ENCODE peak calls at places on chromosomes 2 and 18, in nine cellular contexts. One of them, this sample, is unnamed.
A peak's percentile ranks its signal among the peaks of the same experiment; 100 is the strongest.

GRCh38 chr18:10041180-10041579 is 127.4 kb downstream of the VAPA start:
- DNase-seq in mammary epithelial cell: no peak
- DNase-seq in endothelial cell of umbilical vein: peak; percentile 37
- DNase-seq in astrocyte: no peak
- DNase-seq in mesenchymal stem cell: peak; percentile 98
- DNase-seq in IMR-90: peak; percentile 57
- DNase-seq in colonic mucosa: peak; percentile 34
- DNase-seq in DND-41: no peak
- DNase-seq in H9: no peak
- DNase-seq in this sample: no peak

GRCh38 chr2:216134958-216135541 is 25.9 kb downstream of the XRCC5 start:
- DNase-seq in mesenchymal stem cell: no peak
- DNase-seq in colonic mucosa: no peak
- DNase-seq in endothelial cell of umbilical vein: no peak
- DNase-seq in H9: no peak
- DNase-seq in IMR-90: no peak
- DNase-seq in DND-41: no peak
- DNase-seq in mammary epithelial cell: no peak
- DNase-seq in astrocyte: no peak
- DNase-seq in this sample: no peak

GRCh38 chr2:61151434-61151833 is 10.6 kb upstream of the C2orf74 start:
- DNase-seq in mammary epithelial cell: peak; percentile 26
- DNase-seq in mesenchymal stem cell: peak; percentile 48
- DNase-seq in IMR-90: peak; percentile 32
- DNase-seq in DND-41: no peak
- DNase-seq in colonic mucosa: no peak
- DNase-seq in astrocyte: no peak
- DNase-seq in endothelial cell of umbilical vein: no peak
- DNase-seq in H9: no peak
- DNase-seq in this sample: no peak

GRCh38 chr2:19362652-19363473 is 4.4 kb upstream of the OSR1 start:
- DNase-seq in H9: peak; percentile 70
- DNase-seq in colonic mucosa: peak; percentile 88
- DNase-seq in IMR-90: peak; percentile 86
- DNase-seq in mesenchymal stem cell: peak; percentile 79
- DNase-seq in astrocyte: peak; percentile 55
- DNase-seq in endothelial cell of umbilical vein: peak; percentile 67
- DNase-seq in DND-41: peak; percentile 77
- DNase-seq in mammary epithelial cell: peak; percentile 83
- DNase-seq in this sample: peak; percentile 73

GRCh38 chr2:240959941-240960308 is 38.5 kb upstream of the SNED1 start:
- DNase-seq in colonic mucosa: no peak
- DNase-seq in IMR-90: no peak
- DNase-seq in endothelial cell of umbilical vein: no peak
- DNase-seq in astrocyte: no peak
- DNase-seq in mammary epithelial cell: no peak
- DNase-seq in DND-41: peak; percentile 0
- DNase-seq in H9: peak; percentile 24
- DNase-seq in mesenchymal stem cell: no peak
- DNase-seq in this sample: no peak

GRCh38 chr2:70746076-70746475 is 21.9 kb downstream of the ADD2 start:
- DNase-seq in mammary epithelial cell: no peak
- DNase-seq in mesenchymal stem cell: no peak
- DNase-seq in DND-41: no peak
- DNase-seq in H9: no peak
- DNase-seq in endothelial cell of umbilical vein: no peak
- DNase-seq in colonic mucosa: no peak
- DNase-seq in astrocyte: peak; percentile 16
- DNase-seq in IMR-90: no peak
- DNase-seq in this sample: peak; percentile 49

GRCh38 chr18:49016648-49017539 is 66.1 kb upstream of the SMAD7 start:
- DNase-seq in colonic mucosa: peak; percentile 18
- DNase-seq in mesenchymal stem cell: peak; percentile 90
- DNase-seq in mammary epithelial cell: peak; percentile 80
- DNase-seq in endothelial cell of umbilical vein: peak; percentile 22
- DNase-seq in astrocyte: peak; percentile 90
- DNase-seq in H9: peak; percentile 76
- DNase-seq in IMR-90: peak; percentile 83
- DNase-seq in DND-41: no peak
- DNase-seq in this sample: peak; percentile 40

GRCh38 chr2:5368263-5368662 is 323.9 kb upstream of the SOX11 start:
- DNase-seq in endothelial cell of umbilical vein: no peak
- DNase-seq in mesenchymal stem cell: no peak
- DNase-seq in H9: no peak
- DNase-seq in colonic mucosa: no peak
- DNase-seq in astrocyte: no peak
- DNase-seq in IMR-90: no peak
- DNase-seq in mammary epithelial cell: no peak
- DNase-seq in DND-41: no peak
- DNase-seq in this sample: no peak

GRCh38 chr18:45755936-45756335 is 32.0 kb downstream of the SLC14A1 start:
- DNase-seq in mammary epithelial cell: peak; percentile 17
- DNase-seq in endothelial cell of umbilical vein: peak; percentile 99
- DNase-seq in astrocyte: peak; percentile 87
- DNase-seq in colonic mucosa: no peak
- DNase-seq in H9: no peak
- DNase-seq in DND-41: no peak
- DNase-seq in IMR-90: peak; percentile 79
- DNase-seq in mesenchymal stem cell: peak; percentile 24
- DNase-seq in this sample: no peak

GRCh38 chr2:72146357-72147302 is 1.0 kb downstream of the CYP26B1 start:
- DNase-seq in colonic mucosa: no peak
- DNase-seq in H9: peak; percentile 53
- DNase-seq in mesenchymal stem cell: no peak
- DNase-seq in IMR-90: no peak
- DNase-seq in mammary epithelial cell: no peak
- DNase-seq in astrocyte: no peak
- DNase-seq in DND-41: no peak
- DNase-seq in endothelial cell of umbilical vein: peak; percentile 13
- DNase-seq in this sample: no peak

GRCh38 chr18:49813071-49813320 is 337 bp downstream of the ACAA2 start:
- DNase-seq in astrocyte: no peak
- DNase-seq in mesenchymal stem cell: peak; percentile 55
- DNase-seq in DND-41: no peak
- DNase-seq in H9: no peak
- DNase-seq in endothelial cell of umbilical vein: peak; percentile 64
- DNase-seq in IMR-90: peak; percentile 28
- DNase-seq in mammary epithelial cell: peak; percentile 29
- DNase-seq in colonic mucosa: peak; percentile 56
- DNase-seq in this sample: no peak

GRCh38 chr18:24915547-24915946 is 436.4 kb downstream of the ZNF521 start:
- DNase-seq in endothelial cell of umbilical vein: peak; percentile 54
- DNase-seq in mammary epithelial cell: peak; percentile 39
- DNase-seq in mesenchymal stem cell: peak; percentile 79
- DNase-seq in astrocyte: peak; percentile 35
- DNase-seq in IMR-90: peak; percentile 75
- DNase-seq in DND-41: no peak
- DNase-seq in colonic mucosa: no peak
- DNase-seq in H9: no peak
- DNase-seq in this sample: no peak

GRCh38 chr2:130251865-130252620 is 53.8 kb upstream of the TUBA3E start:
- DNase-seq in H9: peak; percentile 32
- DNase-seq in DND-41: no peak
- DNase-seq in mammary epithelial cell: no peak
- DNase-seq in mesenchymal stem cell: no peak
- DNase-seq in astrocyte: no peak
- DNase-seq in colonic mucosa: peak; percentile 37
- DNase-seq in IMR-90: no peak
- DNase-seq in endothelial cell of umbilical vein: no peak
- DNase-seq in this sample: no peak

GRCh38 chr2:86790134-86790827 is 432 bp downstream of the CD8A start:
- DNase-seq in mammary epithelial cell: peak; percentile 8
- DNase-seq in mesenchymal stem cell: no peak
- DNase-seq in DND-41: no peak
- DNase-seq in H9: peak; percentile 63
- DNase-seq in endothelial cell of umbilical vein: no peak
- DNase-seq in astrocyte: no peak
- DNase-seq in colonic mucosa: no peak
- DNase-seq in IMR-90: no peak
- DNase-seq in this sample: no peak

GRCh38 chr18:1663879-1664705 is 759.4 kb downstream of the ADCYAP1 start:
- DNase-seq in endothelial cell of umbilical vein: peak; percentile 13
- DNase-seq in H9: peak; percentile 72
- DNase-seq in mammary epithelial cell: peak; percentile 20
- DNase-seq in astrocyte: peak; percentile 1
- DNase-seq in mesenchymal stem cell: no peak
- DNase-seq in DND-41: peak; percentile 61
- DNase-seq in colonic mucosa: peak; percentile 31
- DNase-seq in IMR-90: no peak
- DNase-seq in this sample: peak; percentile 39

DNA sequence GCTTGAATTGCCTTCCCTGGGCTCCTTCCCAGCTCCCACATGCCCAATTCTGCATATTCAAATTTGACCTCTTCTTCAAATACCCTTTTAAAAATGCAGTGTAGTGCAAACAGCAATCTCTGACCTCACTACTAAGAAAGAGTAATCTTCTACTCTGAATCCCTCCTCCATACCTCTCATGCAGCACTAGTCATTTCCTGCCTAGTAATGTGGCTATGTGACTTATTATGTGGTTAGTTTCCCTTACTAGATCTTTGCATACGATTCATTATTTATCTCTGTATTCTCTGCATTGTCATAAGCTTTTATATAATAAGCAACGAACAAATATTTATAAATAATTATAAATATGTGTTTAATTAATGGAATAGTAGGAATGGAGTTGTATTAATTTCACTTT is 17.1 kb upstream of the VPS54 start:
- DNase-seq in endothelial cell of umbilical vein: peak; percentile 61
- DNase-seq in DND-41: peak; percentile 39
- DNase-seq in mammary epithelial cell: peak; percentile 78
- DNase-seq in astrocyte: peak; percentile 87
- DNase-seq in mesenchymal stem cell: peak; percentile 73
- DNase-seq in H9: no peak
- DNase-seq in colonic mucosa: no peak
- DNase-seq in IMR-90: peak; percentile 89
- DNase-seq in this sample: no peak
- H3K9ac ChIP-seq in endothelial cell of umbilical vein: no peak overlapping the region
- H3K9ac ChIP-seq in DND-41: no peak overlapping the region
- H3K9ac ChIP-seq in mammary epithelial cell: no peak overlapping the region
- H3K9ac ChIP-seq in astrocyte: no peak overlapping the region
- H3K9ac ChIP-seq in mesenchymal stem cell: peak overlapping the region; percentile 70
- H3K9ac ChIP-seq in H9: no peak overlapping the region
- H3K9ac ChIP-seq in colonic mucosa: no peak overlapping the region
- H3K9ac ChIP-seq in IMR-90: no peak overlapping the region
- H3K9ac ChIP-seq in this sample: no peak overlapping the region

GRCh38 chr2:221254281-221254680 is 317.8 kb downstream of the EPHA4 start:
- DNase-seq in astrocyte: no peak
- DNase-seq in IMR-90: no peak
- DNase-seq in H9: peak; percentile 35
- DNase-seq in mammary epithelial cell: no peak
- DNase-seq in endothelial cell of umbilical vein: no peak
- DNase-seq in DND-41: no peak
- DNase-seq in mesenchymal stem cell: no peak
- DNase-seq in colonic mucosa: no peak
- DNase-seq in this sample: peak; percentile 5

GRCh38 chr2:221258464-221258863 is 313.6 kb downstream of the EPHA4 start:
- DNase-seq in H9: no peak
- DNase-seq in endothelial cell of umbilical vein: no peak
- DNase-seq in colonic mucosa: no peak
- DNase-seq in mammary epithelial cell: no peak
- DNase-seq in astrocyte: no peak
- DNase-seq in DND-41: no peak
- DNase-seq in IMR-90: no peak
- DNase-seq in mesenchymal stem cell: no peak
- DNase-seq in this sample: no peak

GRCh38 chr2:221255862-221256261 is 316.2 kb downstream of the EPHA4 start:
- DNase-seq in IMR-90: no peak
- DNase-seq in colonic mucosa: no peak
- DNase-seq in H9: peak; percentile 56
- DNase-seq in endothelial cell of umbilical vein: peak; percentile 23
- DNase-seq in DND-41: no peak
- DNase-seq in astrocyte: no peak
- DNase-seq in mesenchymal stem cell: no peak
- DNase-seq in mammary epithelial cell: no peak
- DNase-seq in this sample: peak; percentile 26
- H3K9ac ChIP-seq in IMR-90: no peak overlapping the region
- H3K9ac ChIP-seq in colonic mucosa: no peak overlapping the region
- H3K9ac ChIP-seq in H9: no peak overlapping the region
- H3K9ac ChIP-seq in endothelial cell of umbilical vein: no peak overlapping the region
- H3K9ac ChIP-seq in DND-41: no peak overlapping the region
- H3K9ac ChIP-seq in astrocyte: no peak overlapping the region
- H3K9ac ChIP-seq in mesenchymal stem cell: no peak overlapping the region
- H3K9ac ChIP-seq in mammary epithelial cell: no peak overlapping the region
- H3K9ac ChIP-seq in this sample: no peak overlapping the region

DNA sequence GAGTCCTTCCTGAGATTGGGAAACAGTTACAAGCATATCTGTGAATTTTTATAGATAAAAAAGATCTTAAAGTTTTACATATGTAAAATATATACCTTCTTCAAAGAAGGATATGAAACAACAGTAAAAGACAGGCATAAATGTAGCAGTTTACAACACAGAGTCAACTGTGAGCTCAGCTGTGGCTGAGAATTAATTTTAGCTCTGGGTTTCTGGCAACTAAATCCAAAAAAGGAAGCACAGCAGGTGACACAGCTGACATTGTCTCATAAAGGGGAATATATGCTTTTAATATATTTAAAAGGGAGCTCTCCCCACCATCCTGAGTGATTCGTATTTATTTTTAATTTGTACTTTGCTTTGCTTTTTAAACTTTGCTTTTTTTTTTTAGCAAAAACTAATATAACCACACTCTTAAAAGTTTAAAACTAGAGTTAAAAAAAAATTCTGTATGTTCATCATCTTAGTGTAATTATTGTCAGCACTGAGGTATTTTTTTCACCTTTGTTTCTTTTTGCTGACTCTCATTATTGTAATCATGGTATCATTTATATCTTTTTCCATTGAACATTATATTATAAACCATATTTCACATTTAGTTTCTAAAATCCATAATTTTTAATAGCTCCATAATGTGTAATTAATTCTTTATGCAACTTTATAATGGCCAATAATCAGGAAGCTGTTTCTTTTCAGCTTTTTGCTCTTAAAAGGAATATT is 6.7 kb downstream of the TUBB6 start:
- DNase-seq in mammary epithelial cell: no peak
- DNase-seq in IMR-90: no peak
- DNase-seq in H9: no peak
- DNase-seq in astrocyte: no peak
- DNase-seq in mesenchymal stem cell: no peak
- DNase-seq in colonic mucosa: no peak
- DNase-seq in endothelial cell of umbilical vein: no peak
- DNase-seq in DND-41: no peak
- DNase-seq in this sample: no peak
- H3K9ac ChIP-seq in mammary epithelial cell: no peak overlapping the region
- H3K9ac ChIP-seq in IMR-90: peak overlapping the region; percentile 40
- H3K9ac ChIP-seq in H9: no peak overlapping the region
- H3K9ac ChIP-seq in astrocyte: no peak overlapping the region
- H3K9ac ChIP-seq in mesenchymal stem cell: peak overlapping the region; percentile 86
- H3K9ac ChIP-seq in colonic mucosa: no peak overlapping the region
- H3K9ac ChIP-seq in endothelial cell of umbilical vein: no peak overlapping the region
- H3K9ac ChIP-seq in DND-41: no peak overlapping the region
- H3K9ac ChIP-seq in this sample: no peak overlapping the region

DNA sequence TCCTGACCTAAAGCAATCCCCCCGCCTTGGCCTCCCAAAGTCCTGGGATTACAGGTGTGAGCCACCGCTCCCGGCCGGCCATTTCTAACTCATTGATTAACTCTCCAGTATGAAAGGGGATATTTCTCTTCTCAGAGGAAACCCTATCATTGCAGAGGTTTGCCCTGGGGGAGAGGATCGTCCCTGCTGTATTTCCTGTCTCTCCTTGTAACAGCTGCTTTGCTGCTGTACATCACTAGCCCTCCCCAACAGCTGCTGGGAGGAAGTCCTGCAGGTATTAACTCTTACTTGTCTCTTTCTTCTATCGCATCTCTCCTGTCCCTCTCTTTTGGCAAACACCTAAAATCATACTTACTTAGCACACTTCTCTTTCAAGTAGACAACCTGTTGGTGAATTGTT is 219.0 kb upstream of the DSEL start:
- DNase-seq in colonic mucosa: no peak
- DNase-seq in DND-41: no peak
- DNase-seq in mammary epithelial cell: peak; percentile 28
- DNase-seq in H9: no peak
- DNase-seq in IMR-90: no peak
- DNase-seq in endothelial cell of umbilical vein: no peak
- DNase-seq in astrocyte: no peak
- DNase-seq in mesenchymal stem cell: no peak
- DNase-seq in this sample: no peak
- H3K9ac ChIP-seq in colonic mucosa: no peak overlapping the region
- H3K9ac ChIP-seq in DND-41: no peak overlapping the region
- H3K9ac ChIP-seq in mammary epithelial cell: no peak overlapping the region
- H3K9ac ChIP-seq in H9: no peak overlapping the region
- H3K9ac ChIP-seq in IMR-90: no peak overlapping the region
- H3K9ac ChIP-seq in endothelial cell of umbilical vein: no peak overlapping the region
- H3K9ac ChIP-seq in astrocyte: no peak overlapping the region
- H3K9ac ChIP-seq in mesenchymal stem cell: no peak overlapping the region
- H3K9ac ChIP-seq in this sample: no peak overlapping the region

This sample was measured in neuronal stem cell.